ENCODE peak calls at places on chromosomes 12 and 14, in five cellular contexts. V is Right ventricle myocardium superior; H is HCT116; X is stimulated activated CD4-positive, alpha-beta T cell treated with anti-CD3 and anti-CD28 coated beads, Interleukin-1b, Interleukin-23, amount 100 ng/mL, for 24 hours; Y is H4. Z is an unnamed sample.
A peak's percentile ranks its signal among the peaks of the same experiment; 100 is the strongest.

GRCh38 chr14:100342195-100342594 is 19.1 kb downstream of the SLC25A47 start:
- DNase-seq in V (no peak), H (no peak), X (no peak), Y (no peak), Z (no peak)

GRCh38 chr12:132395192-132395907 is 66.0 kb upstream of the GALNT9 start:
- DNase-seq in V (peak; percentile 33), H (no peak), X (no peak), Y (no peak), Z (peak; percentile 5)

GRCh38 chr12:51357374-51358047 is 11.0 kb upstream of the CELA1 start:
- DNase-seq in V (no peak), H (no peak), X (no peak), Y (no peak), Z (no peak)

GRCh38 chr12:124668602-124669001 is 101.2 kb upstream of the NCOR2 start:
- DNase-seq in V (no peak), H (no peak), X (no peak), Y (no peak), Z (no peak)

GRCh38 chr12:71475280-71475679 is 35.7 kb downstream of the LGR5 start:
- DNase-seq in V (peak; percentile 47), H (no peak), X (no peak), Y (peak; percentile 62), Z (peak; percentile 28)

GRCh38 chr12:123364532-123365140 is at the start of gene SBNO1:
- DNase-seq in V (peak; percentile 92), H (peak; percentile 75), X (peak; percentile 79), Y (peak; percentile 75), Z (peak; percentile 95)

GRCh38 chr12:116588390-116589028 is 29.3 kb downstream of the MAP1LC3B2 start:
- DNase-seq in V (no peak), H (no peak), X (no peak), Y (no peak), Z (no peak)

GRCh38 chr12:76618031-76618430 is 58.5 kb upstream of the OSBPL8 start:
- DNase-seq in V (no peak), H (no peak), X (no peak), Y (no peak), Z (no peak)

GRCh38 chr12:24015771-24016170 is 66.3 kb upstream of the SOX5 start:
- DNase-seq in V (no peak), H (no peak), X (no peak), Y (no peak), Z (no peak)

GRCh38 chr12:98671459-98671858 is 26.4 kb downstream of the APAF1 start:
- DNase-seq in V (no peak), H (no peak), X (no peak), Y (no peak), Z (no peak)

GRCh38 chr12:47034661-47035060 is 44.8 kb upstream of the PCED1B start:
- DNase-seq in V (no peak), H (no peak), X (no peak), Y (peak; percentile 55), Z (no peak)

GRCh38 chr12:73612571-73612970 is 925.1 kb upstream of the ATXN7L3B start:
- DNase-seq in V (no peak), H (no peak), X (no peak), Y (no peak), Z (no peak)

GRCh38 chr12:49232940-49233841 is 31.7 kb upstream of the TUBA1C start:
- DNase-seq in V (peak; percentile 81), H (no peak), X (no peak), Y (no peak), Z (peak; percentile 87)

Z was measured in right cardiac atrium.